ENCODE peak calls at places on chromosomes 11 and 22, in eight cellular contexts. H is brain microvascular endothelial cell, M is colonic mucosa, E is transverse colon, X is psoas muscle, U is prostate gland, A is mucosa of descending colon, P is esophagus squamous epithelium. L is an unnamed sample. For H3K36me3, the result is how much of the 10 kb centered on the place peaks cover.

GRCh38 chr11:34299284-34299961 is 58.4 kb downstream of the ABTB2 start:
- DNase-seq in U (no peak), H (no peak), E (no peak), X (no peak), A (no peak), P (no peak), M (no peak), L (no peak)

GRCh38 chr11:110242188-110242587 is 54.2 kb downstream of the RDX start:
- DNase-seq in H (no peak), A (no peak), E (no peak), M (no peak), U (no peak), X (no peak), P (no peak), L (no peak)

GRCh38 chr11:31958086-31958735 is 132.7 kb upstream of the RCN1 start:
- DNase-seq in X (peak), U (no peak), H (peak), P (no peak), E (peak), A (peak), M (peak), L (peak)

GRCh38 chr11:87128372-87128771 is 90.6 kb downstream of the TMEM135 start:
- DNase-seq in A (no peak), U (no peak), H (no peak), M (no peak), X (no peak), E (no peak), P (no peak), L (no peak)

GRCh38 chr11:122850076-122850631 is 11.9 kb downstream of the CRTAM start:
- DNase-seq in E (no peak), A (no peak), P (no peak), U (no peak), X (no peak), M (no peak), H (peak), L (no peak)

GRCh38 chr22:42277988-42278776 is 7.7 kb upstream of the TCF20 start:
- DNase-seq in U (no peak), X (no peak), P (no peak), H (no peak), A (no peak), E (no peak), M (no peak), L (no peak)

GRCh38 chr22:17884084-17884483 is 109.8 kb upstream of the BID start:
- DNase-seq in U (peak), H (no peak), M (no peak), X (no peak), E (no peak), P (no peak), A (peak), L (no peak)

GRCh38 chr22:44449683-44450425 is 48.2 kb downstream of the RTL6 start:
- DNase-seq in A (no peak), M (no peak), H (no peak), E (no peak), U (no peak), X (no peak), P (no peak), L (no peak)

GRCh38 chr11:118912742-118913410 is 12.8 kb downstream of the BCL9L start:
- DNase-seq in X (no peak), E (peak), M (peak), U (no peak), H (no peak), P (no peak), A (peak), L (peak)

GRCh38 chr11:34637303-34637702 is 16.4 kb downstream of the EHF start:
- DNase-seq in U (peak), P (no peak), M (no peak), H (no peak), A (no peak), X (no peak), E (no peak), L (peak)

GRCh38 chr11:12598330-12599256 is 75.6 kb upstream of the TEAD1 start:
- DNase-seq in M (no peak), P (no peak), U (no peak), A (peak), E (no peak), H (peak), X (no peak), L (no peak)

GRCh38 chr22:44758970-44759365 is 6.6 kb downstream of the ARHGAP8 start:
- DNase-seq in X (no peak), U (no peak), H (no peak), M (no peak), E (no peak), A (no peak), P (no peak), L (no peak)

GRCh38 chr11:71964641-71965040 is 34.1 kb upstream of the IL18BP start:
- DNase-seq in P (no peak), X (no peak), E (no peak), H (no peak), U (no peak), A (no peak), M (no peak), L (no peak)

GRCh38 chr22:23550049-23550650 is 29.9 kb downstream of the IGLL1 start:
- DNase-seq in M (no peak), X (no peak), H (no peak), U (no peak), A (no peak), P (no peak), E (no peak), L (no peak)

GRCh38 chr11:26649884-26650283 is 72.0 kb downstream of the SLC5A12 start:
- DNase-seq in M (peak), E (peak), U (peak), X (no peak), A (peak), H (peak), P (no peak), L (peak)

GRCh38 chr11:123241874-123242538 is 47.0 kb upstream of the CLMP start:
- DNase-seq in H (no peak), U (no peak), M (no peak), P (no peak), X (no peak), A (no peak), E (no peak), L (no peak)

GRCh38 chr22:22111267-22111751 is 128.7 kb upstream of the TOP3B start:
- DNase-seq in U (no peak), E (no peak), P (no peak), A (no peak), H (peak), M (no peak), X (no peak), L (no peak)

GRCh38 chr22:17674152-17674551 is 35.6 kb downstream of the BCL2L13 start:
- DNase-seq in P (no peak), A (no peak), H (no peak), U (no peak), X (no peak), E (no peak), M (no peak), L (no peak)

GRCh38 chr11:38461751-38462150 is 1863.7 kb upstream of the RAG2 start:
- DNase-seq in A (no peak), E (no peak), P (no peak), U (no peak), H (no peak), M (no peak), X (no peak), L (no peak)

GRCh38 chr11:82978422-82979099 is 77.0 kb downstream of the DDIAS start:
- DNase-seq in X (no peak), E (no peak), H (peak), P (no peak), A (no peak), U (no peak), M (no peak), L (no peak)

GRCh38 chr11:118619444-118620205 is 12.2 kb downstream of the PHLDB1 start:
- DNase-seq in A (no peak), H (peak), M (no peak), P (no peak), X (peak), U (no peak), E (no peak), L (peak)

GRCh38 chr22:27801616-27802388 is at the start of gene MN1:
- DNase-seq in E (peak), H (no peak), U (no peak), P (no peak), A (peak), M (peak), X (peak), L (peak)

GRCh38 chr22:50488006-50488677 is 1.5 kb downstream of the MIOX start:
- DNase-seq in E (no peak), X (no peak), A (no peak), M (no peak), U (no peak), H (no peak), P (no peak), L (no peak)

GRCh38 chr11:44525473-44526252 is 39.8 kb upstream of the CD82 start:
- DNase-seq in H (no peak), A (no peak), M (no peak), U (no peak), P (no peak), E (no peak), X (no peak), L (no peak)

GRCh38 chr11:95567685-95568084 is 221.9 kb downstream of the FAM76B start:
- DNase-seq in U (no peak), E (no peak), H (no peak), A (no peak), X (no peak), P (no peak), M (no peak), L (no peak)

GRCh38 chr11:45412033-45412432 is 125.9 kb upstream of the SYT13 start:
- DNase-seq in H (no peak), M (no peak), A (no peak), X (no peak), E (no peak), P (no peak), U (no peak), L (no peak)

GRCh38 chr22:33111491-33111890 is 53.3 kb upstream of the SYN3 start:
- DNase-seq in X (no peak), M (no peak), U (no peak), P (no peak), H (no peak), E (no peak), A (no peak), L (no peak)

GRCh38 chr22:32803020-32803758 is 1.7 kb downstream of the TIMP3 start:
- DNase-seq in P (no peak), E (no peak), A (no peak), X (no peak), M (no peak), H (no peak), U (no peak), L (no peak)

GRCh38 chr22:23183107-23183698 is 2.9 kb downstream of the BCR start:
- DNase-seq in M (peak), E (peak), A (peak), P (no peak), U (peak), H (peak), X (peak), L (peak)

GRCh38 chr11:59678118-59678812 is 9.4 kb upstream of the PATL1 start:
- DNase-seq in P (no peak), M (no peak), E (no peak), A (no peak), H (no peak), U (no peak), X (no peak), L (no peak)

GRCh38 chr11:37323843-37324242 is 725.8 kb upstream of the RAG2 start:
- DNase-seq in X (no peak), P (no peak), A (no peak), E (no peak), M (no peak), U (no peak), H (no peak), L (no peak)

GRCh38 chr11:86116386-86116726 is 47.5 kb upstream of the PICALM start:
- DNase-seq in A (no peak), P (no peak), M (no peak), U (no peak), H (peak), X (no peak), E (no peak), L (no peak)

GRCh38 chr11:102810943-102811528 is 13.1 kb upstream of the MMP1 start:
- DNase-seq in X (no peak), E (no peak), U (no peak), H (peak), P (no peak), M (no peak), A (no peak), L (no peak)

GRCh38 chr22:33350391-33350955 is 292.3 kb upstream of the SYN3 start:
- DNase-seq in P (no peak), A (no peak), H (no peak), X (no peak), U (no peak), E (no peak), M (no peak), L (no peak)

GRCh38 chr11:76048763-76049162 is 157.5 kb downstream of the WNT11 start:
- DNase-seq in E (no peak), A (peak), U (no peak), M (no peak), P (no peak), X (no peak), H (no peak), L (no peak)

DNA sequence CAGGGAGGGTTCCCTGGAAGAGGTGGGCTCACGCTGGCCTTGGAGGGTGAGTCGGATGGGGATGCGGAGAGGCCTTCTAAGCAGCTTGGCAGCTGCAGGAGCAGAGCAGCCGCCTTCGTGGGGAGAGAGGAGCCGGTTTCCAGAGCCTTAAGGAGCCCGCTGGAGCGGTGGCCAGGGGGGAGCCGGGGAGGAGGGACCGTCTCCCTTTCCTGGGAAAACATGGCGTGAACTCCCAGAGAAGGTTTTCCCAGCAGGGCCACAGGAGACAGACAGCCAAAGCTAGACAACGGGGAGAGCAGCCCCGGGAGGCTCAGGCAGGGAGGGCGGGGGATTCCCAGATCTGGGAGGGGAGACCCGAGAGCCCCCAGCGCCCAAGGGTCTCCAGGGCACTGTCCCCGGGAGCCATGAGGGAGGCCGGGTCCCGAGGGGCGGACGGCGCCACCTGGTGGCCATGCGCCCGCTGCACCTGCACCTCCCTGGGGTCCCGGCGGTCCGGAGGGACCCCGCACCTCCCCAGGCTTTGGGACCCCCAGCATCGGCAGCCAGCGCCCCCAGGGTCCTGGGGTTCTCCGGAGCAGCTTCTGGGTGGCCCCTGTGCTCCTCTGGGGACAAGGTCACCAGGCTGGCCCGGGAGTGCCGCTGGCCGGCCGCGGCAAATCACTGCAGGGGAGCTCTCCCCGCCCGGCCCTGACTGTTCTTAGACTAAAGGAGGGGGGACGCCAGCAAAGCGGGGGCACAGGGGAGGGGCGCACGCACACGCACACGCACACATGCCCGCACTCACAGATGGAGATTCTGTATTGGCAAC is 2.4 kb upstream of the SYT8 start:
- DNase-seq in E (peak), A (peak), M (peak), H (no peak), P (no peak), U (no peak), X (peak), L (peak)
- TF ChIP-seq CTCF in E (peak), A (peak), M (peak), H (peak), P (peak), U (peak), X (peak), L (peak)

GRCh38 chr11:74936087-74936486 is 12.8 kb downstream of the XRRA1 start:
- DNase-seq in A (no peak), H (no peak), U (no peak), X (no peak), M (no peak), E (no peak), P (no peak), L (no peak)
- H3K36me3 ChIP-seq in A (under half), H (under half), U (under half), X (half or more), M (under half), E (under half), P (half or more), L (under half)

DNA sequence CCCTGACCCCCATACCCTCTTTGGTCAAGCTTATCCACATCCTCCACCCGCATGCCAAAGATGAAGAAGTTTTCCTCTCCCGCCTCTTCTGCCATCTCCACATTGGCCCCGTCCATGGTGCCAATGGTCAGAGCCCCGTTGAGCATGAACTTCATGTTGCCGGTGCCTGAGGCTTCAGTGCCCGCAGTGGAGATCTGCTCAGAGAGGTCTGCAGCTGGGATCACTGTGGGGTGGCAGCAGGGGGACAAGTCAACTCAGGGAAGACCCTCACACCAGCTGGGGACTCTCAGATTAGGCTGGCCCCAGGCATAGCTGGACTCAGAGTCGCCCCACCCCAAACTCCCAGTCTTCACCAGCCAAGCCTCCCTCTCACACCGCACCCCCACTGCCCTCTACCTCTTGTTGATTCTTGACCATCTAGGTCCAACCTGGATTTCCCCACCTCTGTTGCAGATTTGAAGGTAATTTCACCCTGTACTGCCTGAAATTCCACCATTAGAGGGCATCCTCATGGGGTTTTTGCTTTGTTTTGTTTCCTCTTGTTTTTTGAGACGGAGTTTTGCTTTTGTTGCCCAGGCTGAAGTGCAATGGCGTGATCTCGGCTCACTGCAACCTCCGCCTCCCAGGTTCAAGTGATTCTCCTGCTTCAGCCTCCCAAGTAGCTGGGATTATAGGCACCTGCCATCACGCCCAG is 6.6 kb upstream of the RASGRP2 start:
- DNase-seq in P (no peak), E (no peak), A (no peak), U (no peak), X (peak), M (no peak), H (no peak), L (no peak)
- TF ChIP-seq CTCF in P (no peak), E (no peak), A (no peak), U (no peak), X (no peak), M (no peak), H (peak), L (no peak)

GRCh38 chr11:125281831-125282595 is 117.5 kb downstream of the PKNOX2 start:
- DNase-seq in A (no peak), H (no peak), X (no peak), P (no peak), U (no peak), E (no peak), M (no peak), L (no peak)
- H3K36me3 ChIP-seq in A (under half), H (under half), X (under half), P (under half), U (under half), E (under half), M (under half), L (under half)

GRCh38 chr11:73206751-73207280 is 11.3 kb upstream of the P2RY2 start:
- DNase-seq in P (no peak), X (no peak), H (no peak), U (no peak), E (no peak), A (no peak), M (no peak), L (no peak)
- TF ChIP-seq CTCF in P (no peak), X (no peak), H (no peak), U (no peak), E (no peak), A (no peak), M (no peak), L (no peak)

GRCh38 chr11:104881117-104881794 is 17.0 kb downstream of the CASP12 start:
- DNase-seq in X (no peak), M (no peak), E (no peak), A (no peak), P (no peak), U (no peak), H (no peak), L (no peak)
- H3K36me3 ChIP-seq in X (under half), M (under half), E (under half), A (under half), P (under half), U (under half), H (under half), L (under half)